ENCODE peak calls at places on chromosomes 1 and 21, in seven cellular contexts. I is ovary, V is endothelial cell of umbilical vein, R is stomach, C is heart left ventricle, H is uterus, Y is suprapubic skin. T is an unnamed sample.

GRCh38 chr1:225919906-225920305 is 4.1 kb downstream of the PYCR2 start:
- DNase-seq in H (no peak), V (peak; percentile 95), R (peak; percentile 85), I (peak; percentile 72), C (peak; percentile 76), Y (peak; percentile 85), T (no peak)

GRCh38 chr1:201693019-201693372 is 136.0 kb upstream of the IPO9 start:
- DNase-seq in H (no peak), V (no peak), R (no peak), C (no peak), Y (no peak), I (no peak), T (no peak)

GRCh38 chr1:90045853-90046563 is 51.1 kb downstream of the ZNF326 start:
- DNase-seq in H (no peak), I (no peak), C (no peak), Y (no peak), R (no peak), V (peak; percentile 35), T (no peak)

GRCh38 chr1:212760126-212760823 is 31.3 kb downstream of the NSL1 start:
- DNase-seq in R (no peak), V (no peak), C (no peak), H (no peak), Y (no peak), I (no peak), T (no peak)

GRCh38 chr1:39170731-39171375 is 33.6 kb upstream of the MACF1 start:
- DNase-seq in V (no peak), H (no peak), C (no peak), R (no peak), Y (no peak), I (no peak), T (no peak)

GRCh38 chr1:206708882-206709281 is 24.2 kb downstream of the MAPKAPK2 start:
- DNase-seq in R (no peak), V (peak; percentile 17), I (no peak), H (no peak), C (no peak), Y (no peak), T (no peak)

GRCh38 chr21:14989359-14989758 is 75.4 kb downstream of the NRIP1 start:
- DNase-seq in R (no peak), C (peak; percentile 40), I (no peak), V (peak; percentile 20), H (no peak), Y (no peak), T (no peak)

GRCh38 chr1:51671527-51672325 is 54.8 kb downstream of the OSBPL9 start:
- DNase-seq in Y (no peak), I (no peak), V (peak; percentile 95), H (no peak), R (no peak), C (no peak), T (no peak)

GRCh38 chr1:209526137-209526536 is 57.4 kb upstream of the CAMK1G start:
- DNase-seq in Y (no peak), I (no peak), C (no peak), R (peak; percentile 28), V (no peak), H (no peak), T (no peak)

GRCh38 chr1:46613661-46614603 is 2.7 kb downstream of the MOB3C start:
- DNase-seq in V (peak; percentile 30), R (peak; percentile 72), H (peak; percentile 91), Y (peak; percentile 94), I (peak; percentile 91), C (peak; percentile 94), T (peak; percentile 31)

GRCh38 chr1:68121536-68121935 is 71.1 kb upstream of the DIRAS3 start:
- DNase-seq in C (no peak), R (no peak), Y (no peak), I (no peak), H (no peak), V (no peak), T (no peak)

GRCh38 chr21:46284077-46284644 is 1.2 kb downstream of the MCM3AP start:
- DNase-seq in R (no peak), I (no peak), C (no peak), Y (no peak), H (no peak), V (peak; percentile 51), T (no peak)

GRCh38 chr1:104358621-104359020 is 608.9 kb downstream of the AMY1C start:
- DNase-seq in Y (no peak), I (no peak), R (no peak), C (no peak), H (no peak), V (no peak), T (no peak)

GRCh38 chr1:41238311-41239094 is 3.6 kb downstream of the SCMH1 start:
- DNase-seq in Y (no peak), H (no peak), R (no peak), C (no peak), I (no peak), V (peak; percentile 21), T (no peak)

GRCh38 chr1:152533327-152533938 is 19.2 kb downstream of the CRCT1 start:
- DNase-seq in Y (no peak), H (no peak), V (peak; percentile 36), I (no peak), C (no peak), R (no peak), T (no peak)

GRCh38 chr1:204207136-204207616 is 6.6 kb downstream of the GOLT1A start:
- DNase-seq in I (peak; percentile 75), H (peak; percentile 70), C (peak; percentile 63), V (peak; percentile 41), R (peak; percentile 83), Y (peak; percentile 73), T (no peak)

GRCh38 chr1:202618387-202619022 is 91.7 kb downstream of the SYT2 start:
- DNase-seq in I (no peak), C (no peak), H (no peak), Y (no peak), R (no peak), V (no peak), T (no peak)

GRCh38 chr1:23651069-23651808 is 40.4 kb upstream of the RPL11 start:
- DNase-seq in V (peak; percentile 41), Y (peak; percentile 76), R (peak; percentile 49), I (no peak), H (no peak), C (peak; percentile 81), T (no peak)

GRCh38 chr1:17104782-17105181 is 14.5 kb downstream of the PADI2 start:
- DNase-seq in H (no peak), R (no peak), C (no peak), I (no peak), Y (no peak), V (no peak), T (no peak)

DNA sequence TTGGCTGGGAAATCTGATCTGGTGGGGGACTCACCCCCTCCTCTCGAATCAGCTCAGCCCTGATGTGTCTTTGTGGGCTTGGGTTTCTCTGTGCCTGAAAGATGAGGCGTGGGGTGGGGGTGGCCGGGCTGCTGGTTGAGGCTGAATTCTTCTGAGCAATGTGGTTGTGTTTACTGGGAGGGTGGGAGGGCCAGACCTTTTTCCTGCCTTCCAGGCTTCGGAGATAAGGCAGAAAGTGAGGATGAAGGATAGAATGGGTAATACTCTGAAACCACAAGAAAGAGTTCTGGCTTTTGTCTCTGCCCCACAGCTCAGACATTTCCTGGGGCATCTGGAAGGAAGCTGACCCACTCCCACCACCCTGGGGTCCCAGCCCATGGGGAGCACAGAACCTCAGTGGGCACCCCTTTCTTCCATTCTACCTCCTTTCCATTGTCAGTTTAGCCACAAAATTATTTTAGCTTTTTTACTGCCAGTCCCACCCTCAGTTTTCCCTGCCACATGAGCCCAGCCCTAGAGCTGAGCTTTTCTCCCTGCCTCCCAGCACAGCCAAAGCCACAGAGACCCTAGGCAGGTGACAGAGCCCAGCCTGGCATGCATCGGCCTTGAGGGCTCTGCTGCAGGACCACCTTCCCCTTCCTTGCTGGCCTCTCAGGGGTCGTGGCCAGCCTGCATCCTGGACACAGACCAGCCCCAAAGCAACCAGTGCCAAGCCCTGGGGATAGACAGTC is 11.2 kb downstream of the ALX3 start:
- DNase-seq in Y (no peak), C (no peak), I (no peak), R (no peak), H (no peak), V (no peak), T (no peak)
- TF ChIP-seq POLR2A in Y (no peak), C (no peak), I (no peak), R (no peak), H (no peak), V (no peak), T (no peak)

DNA sequence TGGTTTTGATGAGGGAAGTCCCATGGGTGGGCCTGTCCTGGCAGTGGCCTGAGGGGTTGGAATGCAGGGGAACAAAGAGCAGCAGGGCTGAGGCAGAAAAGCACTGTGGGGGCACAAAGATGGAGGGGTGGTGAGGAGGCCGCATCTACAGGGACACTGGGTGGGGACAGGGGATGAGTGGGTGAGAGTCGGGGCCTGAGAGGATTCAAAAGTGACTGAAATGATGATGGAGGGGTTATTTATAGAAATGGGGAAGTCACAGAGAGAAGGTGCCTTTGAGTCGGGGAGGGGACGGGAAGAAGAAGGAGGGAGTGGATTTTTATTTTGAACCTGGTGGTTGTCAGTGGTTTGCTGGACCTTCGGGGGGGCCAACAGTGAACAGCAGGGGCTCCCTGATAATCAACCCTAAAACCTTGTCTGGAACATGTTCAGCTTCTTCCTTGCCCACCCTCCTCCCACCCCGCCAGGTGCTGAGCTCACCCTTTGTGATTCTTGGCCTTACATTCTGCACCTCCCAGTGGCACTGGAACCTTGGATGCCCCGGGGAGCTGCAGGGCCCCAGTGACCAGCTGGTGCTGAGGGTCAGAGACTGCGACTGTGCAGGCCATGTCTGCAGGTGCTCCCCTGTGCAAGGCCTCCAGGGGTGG is 42.9 kb downstream of the IER5 start:
- DNase-seq in C (no peak), V (no peak), H (no peak), I (no peak), R (no peak), Y (no peak), T (no peak)
- H3K4me1 ChIP-seq in C (peaks cover 20% of the 10 kb centered on the region), V (peaks cover 25% of the 10 kb centered on the region), H (peaks cover 21% of the 10 kb centered on the region), I (peaks cover 1% of the 10 kb centered on the region), R (peaks cover 32% of the 10 kb centered on the region), Y (peaks cover 66% of the 10 kb centered on the region), T (peaks cover 83% of the 10 kb centered on the region)

DNA sequence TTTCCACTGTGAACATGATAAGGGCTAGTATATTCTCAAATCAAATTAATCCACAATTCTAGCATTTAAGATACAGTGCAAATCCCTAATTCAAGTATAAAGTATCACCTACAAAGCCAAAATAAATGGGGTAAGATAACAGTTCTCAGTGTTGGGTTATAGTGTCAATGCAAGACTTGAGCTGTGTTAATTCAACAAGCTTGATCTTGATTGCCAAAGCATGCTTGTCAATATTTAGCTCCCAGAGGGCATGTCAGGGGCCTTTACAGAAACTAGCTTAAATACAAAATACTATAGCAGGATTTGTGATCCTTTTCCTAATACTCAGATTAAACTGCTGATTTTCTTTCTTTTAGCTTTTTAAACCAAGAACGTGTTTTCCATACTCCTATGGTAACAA is 541.3 kb downstream of the PTBP2 start:
- DNase-seq in V (no peak), R (no peak), Y (no peak), C (no peak), H (no peak), I (no peak), T (no peak)
- H3K9me3 ChIP-seq in V (no peaks in the 10 kb centered on the region), R (no peaks in the 10 kb centered on the region), Y (no peaks in the 10 kb centered on the region), C (no peaks in the 10 kb centered on the region), H (no peaks in the 10 kb centered on the region), I (no peaks in the 10 kb centered on the region), T (no peaks in the 10 kb centered on the region)

DNA sequence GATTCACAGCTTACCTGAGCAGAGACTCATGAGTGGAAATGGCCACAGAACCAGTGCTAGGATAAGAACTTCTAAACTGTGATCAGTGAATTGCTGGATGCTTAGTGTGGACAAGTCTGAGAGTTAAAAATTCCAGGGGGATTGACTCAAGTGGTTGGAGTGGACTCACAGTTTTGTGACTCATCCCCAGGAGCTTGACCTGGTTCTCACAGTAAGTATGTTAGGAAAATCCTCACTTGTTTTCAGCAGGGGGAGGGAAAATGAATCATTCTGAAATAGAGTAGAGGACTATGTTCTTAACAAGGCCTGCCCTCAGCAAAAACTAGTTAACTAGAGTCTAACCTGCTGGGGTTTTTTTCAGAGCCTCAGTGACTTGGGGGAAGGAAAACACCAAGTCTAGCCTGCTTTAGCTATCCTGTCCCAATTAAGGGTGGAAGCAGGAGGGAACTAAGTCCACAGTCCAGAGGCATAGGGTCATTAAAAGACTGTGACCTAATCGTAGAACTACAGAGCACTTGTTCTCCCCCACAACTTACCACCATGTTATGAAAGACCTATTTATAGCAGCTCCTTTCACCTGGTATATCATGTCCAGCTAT is 6.1 kb upstream of the CDC73 start:
- DNase-seq in C (no peak), H (no peak), V (peak; percentile 89), Y (no peak), R (no peak), I (no peak), T (no peak)
- TF ChIP-seq POLR2A in C (no peak), H (no peak), V (no peak), Y (no peak), R (no peak), I (no peak), T (no peak)